ENCODE peak calls at places on chromosomes 3 and 15, in seven cellular contexts. H is HepG2, J is adrenal gland, I is Peyer's patch, E is heart left ventricle, N is sigmoid colon, M is A549. U is an unnamed sample.

GRCh38 chr3:112635674-112636073 is 5.3 kb downstream of the CCDC80 start:
- DNase-seq in I (no peak), M (no peak), H (no peak), J (no peak), E (peak; percentile 36), N (peak; percentile 90), U (no peak)

GRCh38 chr15:65377976-65378366 is at the start of gene IGDCC3:
- DNase-seq in E (no peak), M (no peak), H (peak; percentile 81), N (no peak), J (no peak), I (no peak), U (no peak)

GRCh38 chr3:139312959-139313358 is 30.9 kb upstream of the MRPS22 start:
- DNase-seq in I (no peak), J (no peak), N (no peak), E (no peak), H (no peak), M (peak; percentile 51), U (no peak)

GRCh38 chr3:152899306-152899705 is 64.4 kb downstream of the P2RY1 start:
- DNase-seq in I (no peak), J (no peak), N (no peak), H (no peak), M (no peak), E (no peak), U (no peak)

GRCh38 chr15:25362545-25362944 is 76.3 kb downstream of the UBE3A start:
- DNase-seq in I (no peak), N (no peak), H (no peak), E (no peak), M (no peak), J (no peak), U (no peak)

GRCh38 chr3:39638286-39638685 is 170.8 kb downstream of the MOBP start:
- DNase-seq in M (no peak), H (no peak), J (no peak), N (no peak), E (no peak), I (no peak), U (no peak)

GRCh38 chr15:63818628-63819027 is 15.1 kb downstream of the HERC1 start:
- DNase-seq in N (no peak), H (no peak), J (no peak), M (no peak), I (no peak), E (no peak), U (no peak)

GRCh38 chr15:88315221-88315878 is 58.8 kb upstream of the NTRK3 start:
- DNase-seq in H (no peak), N (no peak), I (no peak), J (no peak), M (no peak), E (no peak), U (no peak)

GRCh38 chr15:31042731-31043130 is 51.3 kb upstream of the MTMR10 start:
- DNase-seq in I (no peak), E (no peak), J (no peak), H (no peak), M (no peak), N (no peak), U (no peak)

GRCh38 chr3:195271859-195272243 is 892 bp upstream of the XXYLT1 start:
- DNase-seq in E (no peak), M (no peak), J (no peak), N (no peak), H (no peak), I (no peak), U (no peak)

GRCh38 chr3:156142649-156143048 is 22.3 kb downstream of the KCNAB1 start:
- DNase-seq in M (no peak), H (no peak), E (no peak), I (no peak), N (no peak), J (no peak), U (no peak)

GRCh38 chr3:167728176-167728575 is 6.5 kb downstream of the PDCD10 start:
- DNase-seq in J (no peak), M (peak; percentile 12), E (no peak), I (no peak), N (no peak), H (no peak), U (no peak)

GRCh38 chr3:150367771-150368170 is 40.3 kb upstream of the TSC22D2 start:
- DNase-seq in H (no peak), N (no peak), I (no peak), J (peak; percentile 47), E (no peak), M (no peak), U (no peak)

GRCh38 chr3:60131607-60132006 is 1081.8 kb upstream of the CFAP20DC start:
- DNase-seq in I (no peak), J (no peak), N (no peak), E (no peak), M (no peak), H (no peak), U (no peak)

GRCh38 chr3:28973621-28974020 is 307.2 kb upstream of the RBMS3 start:
- DNase-seq in I (no peak), J (no peak), E (no peak), M (no peak), N (no peak), H (no peak), U (no peak)

GRCh38 chr3:14492948-14493881 is 46.9 kb downstream of the GRIP2 start:
- DNase-seq in E (no peak), M (no peak), H (no peak), N (no peak), I (peak; percentile 43), J (no peak), U (no peak)

GRCh38 chr15:44720460-44721185 is 9.3 kb downstream of the B2M start:
- DNase-seq in N (no peak), H (no peak), I (no peak), M (no peak), E (no peak), J (no peak), U (no peak)
- TF ChIP-seq POLR2A in N (no peak), H (no peak), I (no peak), M (no peak), E (no peak), J (no peak), U (no peak)

GRCh38 chr3:158381274-158381868 is 189.6 kb upstream of the MLF1 start:
- DNase-seq in I (no peak), J (no peak), H (no peak), N (no peak), E (no peak), M (no peak), U (no peak)

GRCh38 chr3:158382479-158382878 is 188.5 kb upstream of the MLF1 start:
- DNase-seq in I (no peak), N (no peak), E (no peak), J (no peak), H (no peak), M (no peak), U (no peak)

GRCh38 chr3:158384019-158384418 is 187.0 kb upstream of the MLF1 start:
- DNase-seq in I (no peak), M (no peak), E (no peak), N (no peak), H (no peak), J (no peak), U (no peak)

GRCh38 chr3:158379517-158379916 is 191.5 kb upstream of the MLF1 start:
- DNase-seq in J (no peak), N (no peak), H (no peak), I (no peak), E (no peak), M (peak; percentile 8), U (no peak)
- H3K4me1 ChIP-seq in J (no peaks in the 10 kb centered on the region), N (no peaks in the 10 kb centered on the region), H (no peaks in the 10 kb centered on the region), I (no peaks in the 10 kb centered on the region), E (no peaks in the 10 kb centered on the region), M (no peaks in the 10 kb centered on the region), U (no peaks in the 10 kb centered on the region)

DNA sequence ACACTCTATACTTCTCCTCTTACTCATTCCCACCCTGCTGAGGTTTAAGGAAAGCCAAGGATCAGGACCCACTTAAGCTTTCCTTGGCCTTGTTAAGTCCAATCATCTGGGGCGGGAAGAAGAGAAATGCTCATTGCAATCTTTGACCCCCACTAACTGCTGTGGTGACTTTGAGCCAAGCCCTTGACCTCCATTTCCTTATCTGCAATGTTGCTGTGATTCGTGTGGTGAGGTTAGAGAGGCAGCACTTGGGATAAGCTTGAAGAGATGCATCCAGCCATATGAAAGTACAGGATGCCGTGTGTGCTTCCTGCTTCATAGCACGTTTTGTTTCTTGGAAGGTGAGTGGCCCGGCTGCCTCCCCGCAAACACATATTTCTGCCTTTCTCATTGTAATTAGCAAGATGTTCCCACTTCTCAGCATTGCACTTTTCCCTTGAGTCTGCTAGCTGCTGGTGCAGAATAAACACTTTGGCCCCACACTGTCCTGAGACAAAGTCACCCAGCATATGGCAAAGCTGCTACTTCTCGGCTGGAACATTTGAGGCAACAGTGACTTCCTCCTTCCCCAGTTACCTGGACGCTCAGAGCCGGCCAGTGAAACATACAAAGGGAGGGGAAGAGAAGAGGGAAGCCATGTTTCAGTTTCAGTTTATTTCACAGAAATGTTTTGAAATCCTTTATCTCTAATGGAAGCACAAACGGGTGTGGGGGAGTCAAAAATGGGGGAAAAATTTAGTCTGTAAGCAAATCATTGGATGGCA is 10.5 kb upstream of the NUDT16 start:
- DNase-seq in M (no peak), H (no peak), N (no peak), E (no peak), I (no peak), J (no peak), U (no peak)
- TF ChIP-seq POLR2A in M (no peak), H (no peak), N (no peak), E (no peak), I (no peak), J (no peak), U (no peak)

GRCh38 chr3:168974628-168975403 is 688.7 kb downstream of the MECOM start:
- DNase-seq in H (no peak), M (no peak), N (no peak), I (no peak), J (no peak), E (no peak), U (no peak)
- H3K4me1 ChIP-seq in H (no peaks in the 10 kb centered on the region), M (no peaks in the 10 kb centered on the region), N (peaks cover 23% of the 10 kb centered on the region), I (no peaks in the 10 kb centered on the region), J (no peaks in the 10 kb centered on the region), E (no peaks in the 10 kb centered on the region), U (no peaks in the 10 kb centered on the region)

DNA sequence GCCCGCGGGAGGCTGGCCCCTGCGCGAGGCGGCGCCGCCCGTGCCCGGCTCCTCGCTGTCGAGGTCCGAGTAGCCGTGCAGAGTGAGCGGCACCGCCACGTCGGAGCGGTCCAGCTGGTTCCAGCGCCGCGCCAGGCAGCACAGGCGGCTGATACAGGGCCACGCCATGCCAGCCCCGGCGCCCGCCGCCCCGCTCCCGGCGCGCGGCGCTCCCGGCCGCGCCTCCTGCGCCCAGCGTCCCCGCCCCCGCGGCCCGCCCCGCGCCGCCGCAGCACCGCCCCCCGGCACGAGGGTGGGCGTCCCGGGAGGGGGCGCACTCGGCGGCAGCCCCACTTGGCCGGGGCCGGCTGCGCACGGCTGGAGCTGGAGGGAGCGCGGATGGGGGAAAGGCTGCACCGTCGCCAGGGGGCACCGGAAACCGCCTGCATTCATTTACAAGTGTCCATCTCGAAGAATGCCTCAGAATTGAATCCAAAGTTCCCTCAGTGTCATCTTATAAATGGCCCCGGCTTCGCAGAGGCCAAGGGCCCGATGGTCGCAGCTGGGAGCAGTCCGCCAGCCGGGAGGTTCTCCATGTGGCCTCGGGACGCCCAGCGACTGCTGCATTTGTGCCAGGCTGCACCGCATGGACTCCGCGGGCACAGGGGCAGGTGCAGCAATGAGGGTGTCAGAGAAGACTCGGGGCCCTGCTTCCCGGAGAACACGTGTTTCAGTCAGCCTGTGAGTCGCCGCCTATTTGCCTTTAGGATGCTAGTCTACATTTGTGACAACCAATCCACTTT is at the start of gene MAP6D1:
- DNase-seq in E (peak; percentile 30), M (peak; percentile 52), I (peak; percentile 58), H (no peak), N (no peak), J (peak; percentile 58), U (no peak)
- TF ChIP-seq POLR2A in E (no peak), M (peak; percentile 42), I (no peak), H (no peak), N (no peak), J (no peak), U (no peak)

GRCh38 chr3:141452045-141452444 is 34.8 kb upstream of the RASA2 start:
- DNase-seq in N (no peak), H (peak; percentile 59), E (no peak), I (no peak), J (no peak), M (peak; percentile 82), U (no peak)
- H3K4me1 ChIP-seq in N (peaks cover 31% of the 10 kb centered on the region), H (peaks cover 45% of the 10 kb centered on the region), E (no peaks in the 10 kb centered on the region), I (no peaks in the 10 kb centered on the region), J (no peaks in the 10 kb centered on the region), M (peaks cover 44% of the 10 kb centered on the region), U (no peaks in the 10 kb centered on the region)

U was measured in right lobe of liver.